ENCODE peak calls at places on chromosome 1, in four cellular contexts. O, U, V and W are unnamed samples.

GRCh38 chr1:71641013-71641412 is 560.2 kb upstream of the ZRANB2 start:
- DNase-seq in O (no peak), U (no peak), V (no peak), W (no peak)

GRCh38 chr1:210262897-210263272 is 30.3 kb downstream of the SERTAD4 start:
- DNase-seq in O (no peak), U (no peak), V (no peak), W (no peak)

GRCh38 chr1:59765036-59765730 is 49.6 kb upstream of the HOOK1 start:
- DNase-seq in O (no peak), U (no peak), V (no peak), W (no peak)

GRCh38 chr1:189269011-189269410 is 1208.7 kb downstream of the BRINP3 start:
- DNase-seq in O (peak), U (peak), V (no peak), W (no peak)

GRCh38 chr1:76705560-76705959 is 161.7 kb upstream of the ST6GALNAC5 start:
- DNase-seq in O (no peak), U (no peak), V (no peak), W (no peak)

GRCh38 chr1:43557744-43558245 is 27.1 kb downstream of the PTPRF start:
- DNase-seq in O (no peak), U (peak), V (no peak), W (no peak)

GRCh38 chr1:168138134-168138533 is 1.4 kb upstream of the GPR161 start:
- DNase-seq in O (no peak), U (no peak), V (no peak), W (no peak)

GRCh38 chr1:235019456-235019855 is 109.2 kb downstream of the TOMM20 start:
- DNase-seq in O (no peak), U (no peak), V (no peak), W (no peak)

GRCh38 chr1:234845097-234845660 is 235.2 kb upstream of the IRF2BP2 start:
- DNase-seq in O (no peak), U (no peak), V (peak), W (no peak)

GRCh38 chr1:29632436-29633270 is 396.3 kb downstream of the PTPRU start:
- DNase-seq in O (no peak), U (no peak), V (no peak), W (no peak)

GRCh38 chr1:222373831-222374603 is 173.9 kb downstream of the HHIPL2 start:
- DNase-seq in O (no peak), U (no peak), V (no peak), W (no peak)

GRCh38 chr1:23657659-23658275 is 33.8 kb upstream of the RPL11 start:
- DNase-seq in O (peak), U (peak), V (no peak), W (peak)

GRCh38 chr1:109584766-109585165 is 34.6 kb downstream of the GNAT2 start:
- DNase-seq in O (no peak), U (no peak), V (no peak), W (no peak)

DNA sequence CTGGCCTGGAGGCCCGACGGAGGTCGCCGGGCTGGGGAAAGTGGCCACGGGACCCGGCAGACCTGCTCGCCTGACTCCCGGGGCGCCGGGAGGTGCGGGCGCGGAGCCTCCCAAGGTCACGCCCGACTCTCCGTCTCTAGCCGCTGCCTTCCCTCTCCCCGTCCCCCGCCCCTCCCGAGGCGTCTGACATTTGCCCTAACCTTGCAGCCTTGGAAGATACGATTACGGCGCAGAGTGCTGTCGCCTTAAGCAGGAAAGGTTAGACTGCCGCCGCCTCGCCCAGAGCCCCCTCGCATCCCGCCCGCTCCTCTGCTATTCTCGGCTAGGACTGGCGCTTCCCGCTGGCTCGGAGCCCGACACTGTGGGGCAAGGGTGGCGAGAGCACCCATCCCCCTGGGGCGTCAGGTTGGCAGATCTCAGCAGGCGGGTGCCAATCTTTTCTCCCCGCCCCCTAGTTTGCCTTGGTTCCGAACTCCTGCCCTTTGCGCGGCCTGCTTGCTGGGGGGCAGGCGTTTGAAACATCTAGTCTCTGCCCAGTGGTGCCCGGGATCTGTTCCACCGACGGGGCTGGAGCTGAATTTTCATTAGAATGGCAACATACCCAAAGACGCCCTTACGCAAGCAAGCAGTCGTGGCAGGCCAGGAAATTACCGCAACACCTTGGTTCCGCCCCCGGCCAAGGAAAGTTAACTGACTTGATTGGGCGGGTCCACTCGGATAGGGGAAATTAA is 841 bp downstream of the PGM1 start:
- DNase-seq in O (peak), U (peak), V (peak), W (peak)
- TF ChIP-seq EGR1 in O (peak), U (no peak), V (no peak), W (no peak)

DNA sequence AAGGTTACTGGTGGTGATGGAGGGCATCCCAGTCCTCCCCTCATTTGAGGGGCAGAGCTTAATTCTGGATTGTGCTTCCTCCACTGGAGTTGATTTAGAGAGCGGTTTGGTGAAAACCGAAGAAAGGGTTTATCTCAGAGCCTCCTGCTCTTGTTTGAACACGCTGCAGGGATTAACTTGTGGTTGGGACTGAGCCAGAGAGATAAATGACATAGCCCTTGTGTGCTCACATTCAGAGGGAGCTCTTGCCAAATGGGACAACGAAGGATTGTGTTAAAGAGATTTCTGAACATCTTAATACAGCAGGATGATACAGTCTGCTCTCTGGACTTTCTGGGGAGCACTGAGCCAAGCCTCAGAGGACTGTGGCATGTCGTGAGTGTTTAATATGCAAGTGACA is 308.2 kb downstream of the DISC1 start:
- DNase-seq in O (no peak), U (peak), V (no peak), W (no peak)
- TF ChIP-seq ATF3 in O (no peak), U (no peak), V (no peak), W (no peak)

GRCh38 chr1:169466259-169467230 is 19.2 kb downstream of the SLC19A2 start:
- DNase-seq in O (peak), U (peak), V (no peak), W (no peak)
- TF ChIP-seq EGR1 in O (no peak), U (no peak), V (no peak), W (no peak)

DNA sequence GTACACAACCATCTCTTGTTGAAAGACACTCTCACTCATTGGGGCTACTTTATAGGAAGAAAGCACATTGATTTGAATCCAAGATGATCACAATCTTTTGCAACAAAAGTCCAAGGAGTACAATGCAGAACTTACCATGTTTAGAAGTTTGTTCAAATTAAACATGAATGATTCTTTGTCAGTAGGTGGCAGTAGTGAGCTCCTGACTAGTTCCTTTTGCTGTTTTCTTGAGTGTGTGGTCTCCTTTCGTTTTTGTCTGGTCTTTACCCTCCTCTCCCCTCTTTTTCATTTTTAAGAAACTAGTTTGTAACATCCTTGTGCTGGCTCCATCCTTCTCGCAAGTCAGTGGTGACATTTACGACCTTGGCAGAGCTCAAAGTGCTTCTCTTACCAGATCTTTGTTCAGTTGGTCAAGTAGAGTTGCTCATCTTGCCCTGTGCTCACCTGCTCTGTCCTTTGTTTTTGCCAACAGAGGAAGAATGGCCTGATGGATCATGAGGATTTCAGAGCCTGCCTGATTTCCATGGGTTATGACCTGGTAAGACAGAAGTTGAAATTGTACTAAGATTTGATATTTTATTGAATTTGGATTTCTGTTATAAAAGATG is 35.7 kb upstream of the MTR start:
- DNase-seq in O (peak), U (peak), V (peak), W (no peak)
- TF ChIP-seq ATF3 in O (no peak), U (no peak), V (no peak), W (no peak)

DNA sequence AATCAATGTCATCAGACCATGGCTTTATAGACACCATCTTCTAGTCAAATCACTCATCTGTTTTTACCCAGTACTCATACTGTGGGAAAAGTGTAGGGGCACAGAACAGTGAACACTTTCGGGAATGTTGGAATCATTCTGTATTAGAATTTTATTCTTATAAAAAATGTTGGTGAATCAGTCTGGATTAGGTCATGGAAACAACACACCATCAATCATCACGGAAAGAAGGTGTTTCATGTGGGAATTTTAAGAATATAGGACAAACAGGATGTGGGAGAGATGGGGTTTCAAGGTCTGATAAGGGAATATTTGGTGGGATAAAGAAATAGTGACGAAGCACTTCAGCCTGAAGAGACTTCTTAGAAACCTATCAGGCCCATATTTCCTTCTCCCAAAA is 17.3 kb downstream of the GBP1 start:
- DNase-seq in O (no peak), U (no peak), V (no peak), W (no peak)
- TF ChIP-seq EGR1 in O (no peak), U (no peak), V (no peak), W (no peak)

GRCh38 chr1:19703280-19703679 is 38.6 kb downstream of the HTR6 start:
- DNase-seq in O (no peak), U (no peak), V (no peak), W (no peak)

GRCh38 chr1:19708558-19708957 is 43.9 kb downstream of the HTR6 start:
- DNase-seq in O (no peak), U (peak), V (no peak), W (no peak)

GRCh38 chr1:19705464-19705863 is 40.8 kb downstream of the HTR6 start:
- DNase-seq in O (no peak), U (no peak), V (no peak), W (no peak)

GRCh38 chr1:19706136-19706535 is 41.5 kb downstream of the HTR6 start:
- DNase-seq in O (no peak), U (no peak), V (no peak), W (no peak)

DNA sequence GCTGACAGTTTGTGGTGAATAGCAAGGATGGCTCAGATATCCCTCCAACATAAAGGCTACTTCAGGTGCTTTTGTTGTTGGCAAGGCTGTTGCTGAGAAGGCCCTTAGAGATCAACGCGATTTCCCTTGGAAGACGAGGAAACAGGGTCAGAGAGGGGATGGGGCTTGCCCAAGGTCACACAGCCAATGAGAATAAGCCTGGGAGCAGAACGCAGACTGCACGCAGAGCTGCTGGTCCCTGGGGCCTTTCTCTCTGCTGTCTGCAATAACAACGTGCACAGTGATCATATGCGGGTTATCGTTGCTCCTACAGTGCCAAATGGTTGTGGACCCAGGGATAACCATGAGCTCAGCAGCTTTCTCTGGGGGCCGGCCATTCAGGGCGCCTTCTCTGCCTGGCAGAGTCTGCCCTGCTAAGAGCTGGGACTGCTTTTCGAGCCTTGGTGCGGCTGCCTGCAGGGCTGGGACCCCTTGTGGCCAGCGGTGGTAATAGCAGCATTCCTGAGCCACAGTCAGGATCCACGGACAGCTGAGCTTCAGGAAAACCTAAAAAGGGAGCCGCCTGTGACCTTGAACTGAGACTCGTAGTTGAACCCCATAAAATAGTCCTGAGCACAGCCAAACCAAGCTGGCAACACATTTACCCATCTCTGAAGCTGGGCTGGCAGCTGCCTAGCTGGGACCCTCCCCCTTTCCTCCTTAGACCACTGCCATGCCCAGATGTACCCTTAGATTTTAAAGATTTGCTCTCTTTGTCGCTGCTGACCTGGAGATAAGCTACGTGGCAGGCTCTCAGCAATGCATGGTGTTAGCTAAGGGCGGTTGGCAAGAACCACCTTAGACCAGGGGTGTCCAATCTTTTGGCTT is 39.8 kb downstream of the HTR6 start:
- DNase-seq in O (peak), U (peak), V (no peak), W (peak)
- TF ChIP-seq ATF3 in O (no peak), U (no peak), V (no peak), W (no peak)